ENCODE peak calls at places on chromosomes 13 and 19, in nine cellular contexts. One of them, this sample, is unnamed.

GRCh38 chr19:35643255-35644205 is 2.0 kb downstream of the ETV2 start:
- DNase-seq in activated effector memory CD4-positive, alpha-beta T cell treated with Interleukin-2 at 50 U/mL for 16 hours: peak; percentile 77
- DNase-seq in GM18507: peak; percentile 74
- DNase-seq in T-cell: peak; percentile 78
- DNase-seq in stimulated activated CD4-positive, alpha-beta T cell treated with anti-CD3 and anti-CD28 coated beads, Interleukin-1b, Interleukin-23, amount 100 ng/mL, for 1 hour: peak; percentile 51
- DNase-seq in HTR-8/SVneo: peak; percentile 92
- DNase-seq in EH: peak; percentile 79
- DNase-seq in aorta: peak; percentile 89
- DNase-seq in LHCN-M2: peak; percentile 76
- DNase-seq in this sample: peak; percentile 93

GRCh38 chr13:97339019-97339988 is 94.7 kb upstream of the RAP2A start:
- DNase-seq in activated effector memory CD4-positive, alpha-beta T cell treated with Interleukin-2 at 50 U/mL for 16 hours: no peak
- DNase-seq in GM18507: no peak
- DNase-seq in T-cell: no peak
- DNase-seq in stimulated activated CD4-positive, alpha-beta T cell treated with anti-CD3 and anti-CD28 coated beads, Interleukin-1b, Interleukin-23, amount 100 ng/mL, for 1 hour: no peak
- DNase-seq in HTR-8/SVneo: no peak
- DNase-seq in EH: peak; percentile 96
- DNase-seq in aorta: peak; percentile 68
- DNase-seq in LHCN-M2: peak; percentile 74
- DNase-seq in this sample: no peak

GRCh38 chr13:88005188-88005587 is 334.0 kb downstream of the SLITRK5 start:
- DNase-seq in activated effector memory CD4-positive, alpha-beta T cell treated with Interleukin-2 at 50 U/mL for 16 hours: no peak
- DNase-seq in GM18507: no peak
- DNase-seq in T-cell: no peak
- DNase-seq in stimulated activated CD4-positive, alpha-beta T cell treated with anti-CD3 and anti-CD28 coated beads, Interleukin-1b, Interleukin-23, amount 100 ng/mL, for 1 hour: no peak
- DNase-seq in HTR-8/SVneo: no peak
- DNase-seq in EH: no peak
- DNase-seq in aorta: no peak
- DNase-seq in LHCN-M2: no peak
- DNase-seq in this sample: no peak

GRCh38 chr19:46386996-46387712 is 26.2 kb downstream of the CCDC8 start:
- DNase-seq in activated effector memory CD4-positive, alpha-beta T cell treated with Interleukin-2 at 50 U/mL for 16 hours: no peak
- DNase-seq in GM18507: no peak
- DNase-seq in T-cell: no peak
- DNase-seq in stimulated activated CD4-positive, alpha-beta T cell treated with anti-CD3 and anti-CD28 coated beads, Interleukin-1b, Interleukin-23, amount 100 ng/mL, for 1 hour: no peak
- DNase-seq in HTR-8/SVneo: no peak
- DNase-seq in EH: no peak
- DNase-seq in aorta: no peak
- DNase-seq in LHCN-M2: no peak
- DNase-seq in this sample: no peak

GRCh38 chr13:43368003-43368402 is 344.6 kb downstream of the DNAJC15 start:
- DNase-seq in activated effector memory CD4-positive, alpha-beta T cell treated with Interleukin-2 at 50 U/mL for 16 hours: no peak
- DNase-seq in GM18507: no peak
- DNase-seq in T-cell: no peak
- DNase-seq in stimulated activated CD4-positive, alpha-beta T cell treated with anti-CD3 and anti-CD28 coated beads, Interleukin-1b, Interleukin-23, amount 100 ng/mL, for 1 hour: no peak
- DNase-seq in HTR-8/SVneo: peak; percentile 5
- DNase-seq in EH: peak; percentile 51
- DNase-seq in aorta: no peak
- DNase-seq in LHCN-M2: peak; percentile 46
- DNase-seq in this sample: peak; percentile 25

GRCh38 chr19:41906271-41906670 is 22.0 kb downstream of the ERFL start:
- DNase-seq in activated effector memory CD4-positive, alpha-beta T cell treated with Interleukin-2 at 50 U/mL for 16 hours: no peak
- DNase-seq in GM18507: no peak
- DNase-seq in T-cell: no peak
- DNase-seq in stimulated activated CD4-positive, alpha-beta T cell treated with anti-CD3 and anti-CD28 coated beads, Interleukin-1b, Interleukin-23, amount 100 ng/mL, for 1 hour: no peak
- DNase-seq in HTR-8/SVneo: no peak
- DNase-seq in EH: no peak
- DNase-seq in aorta: no peak
- DNase-seq in LHCN-M2: no peak
- DNase-seq in this sample: no peak

GRCh38 chr19:31304877-31305312 is 44.3 kb downstream of the TSHZ3 start:
- DNase-seq in activated effector memory CD4-positive, alpha-beta T cell treated with Interleukin-2 at 50 U/mL for 16 hours: no peak
- DNase-seq in GM18507: no peak
- DNase-seq in T-cell: no peak
- DNase-seq in stimulated activated CD4-positive, alpha-beta T cell treated with anti-CD3 and anti-CD28 coated beads, Interleukin-1b, Interleukin-23, amount 100 ng/mL, for 1 hour: no peak
- DNase-seq in HTR-8/SVneo: no peak
- DNase-seq in EH: peak; percentile 11
- DNase-seq in aorta: no peak
- DNase-seq in LHCN-M2: no peak
- DNase-seq in this sample: no peak

GRCh38 chr13:80339841-80340642 is 884 bp downstream of the SPRY2 start:
- DNase-seq in activated effector memory CD4-positive, alpha-beta T cell treated with Interleukin-2 at 50 U/mL for 16 hours: no peak
- DNase-seq in GM18507: no peak
- DNase-seq in T-cell: no peak
- DNase-seq in stimulated activated CD4-positive, alpha-beta T cell treated with anti-CD3 and anti-CD28 coated beads, Interleukin-1b, Interleukin-23, amount 100 ng/mL, for 1 hour: no peak
- DNase-seq in HTR-8/SVneo: no peak
- DNase-seq in EH: peak; percentile 55
- DNase-seq in aorta: peak; percentile 73
- DNase-seq in LHCN-M2: peak; percentile 45
- DNase-seq in this sample: peak; percentile 44

GRCh38 chr13:110780410-110780809 is 66.9 kb downstream of the ING1 start:
- DNase-seq in activated effector memory CD4-positive, alpha-beta T cell treated with Interleukin-2 at 50 U/mL for 16 hours: no peak
- DNase-seq in GM18507: no peak
- DNase-seq in T-cell: no peak
- DNase-seq in stimulated activated CD4-positive, alpha-beta T cell treated with anti-CD3 and anti-CD28 coated beads, Interleukin-1b, Interleukin-23, amount 100 ng/mL, for 1 hour: no peak
- DNase-seq in HTR-8/SVneo: no peak
- DNase-seq in EH: no peak
- DNase-seq in aorta: no peak
- DNase-seq in LHCN-M2: no peak
- DNase-seq in this sample: no peak

GRCh38 chr13:92270990-92271389 is 872.6 kb downstream of the GPC5 start:
- DNase-seq in activated effector memory CD4-positive, alpha-beta T cell treated with Interleukin-2 at 50 U/mL for 16 hours: no peak
- DNase-seq in GM18507: no peak
- DNase-seq in T-cell: no peak
- DNase-seq in stimulated activated CD4-positive, alpha-beta T cell treated with anti-CD3 and anti-CD28 coated beads, Interleukin-1b, Interleukin-23, amount 100 ng/mL, for 1 hour: no peak
- DNase-seq in HTR-8/SVneo: no peak
- DNase-seq in EH: no peak
- DNase-seq in aorta: no peak
- DNase-seq in LHCN-M2: no peak
- DNase-seq in this sample: no peak

GRCh38 chr13:59744747-59745394 is 418.9 kb downstream of the DIAPH3 start:
- DNase-seq in activated effector memory CD4-positive, alpha-beta T cell treated with Interleukin-2 at 50 U/mL for 16 hours: no peak
- DNase-seq in GM18507: no peak
- DNase-seq in T-cell: no peak
- DNase-seq in stimulated activated CD4-positive, alpha-beta T cell treated with anti-CD3 and anti-CD28 coated beads, Interleukin-1b, Interleukin-23, amount 100 ng/mL, for 1 hour: no peak
- DNase-seq in HTR-8/SVneo: no peak
- DNase-seq in EH: peak; percentile 20
- DNase-seq in aorta: no peak
- DNase-seq in LHCN-M2: no peak
- DNase-seq in this sample: no peak

GRCh38 chr19:12833418-12833746 is 997 bp downstream of the RTBDN start:
- DNase-seq in activated effector memory CD4-positive, alpha-beta T cell treated with Interleukin-2 at 50 U/mL for 16 hours: no peak
- DNase-seq in GM18507: no peak
- DNase-seq in T-cell: no peak
- DNase-seq in stimulated activated CD4-positive, alpha-beta T cell treated with anti-CD3 and anti-CD28 coated beads, Interleukin-1b, Interleukin-23, amount 100 ng/mL, for 1 hour: no peak
- DNase-seq in HTR-8/SVneo: peak; percentile 55
- DNase-seq in EH: no peak
- DNase-seq in aorta: no peak
- DNase-seq in LHCN-M2: no peak
- DNase-seq in this sample: no peak

GRCh38 chr19:17184381-17184841 is 30.7 kb upstream of the USE1 start:
- DNase-seq in activated effector memory CD4-positive, alpha-beta T cell treated with Interleukin-2 at 50 U/mL for 16 hours: peak; percentile 52
- DNase-seq in GM18507: no peak
- DNase-seq in T-cell: peak; percentile 59
- DNase-seq in stimulated activated CD4-positive, alpha-beta T cell treated with anti-CD3 and anti-CD28 coated beads, Interleukin-1b, Interleukin-23, amount 100 ng/mL, for 1 hour: no peak
- DNase-seq in HTR-8/SVneo: no peak
- DNase-seq in EH: no peak
- DNase-seq in aorta: no peak
- DNase-seq in LHCN-M2: no peak
- DNase-seq in this sample: no peak

GRCh38 chr19:55441319-55441691 is 1.8 kb downstream of the SHISA7 start:
- DNase-seq in activated effector memory CD4-positive, alpha-beta T cell treated with Interleukin-2 at 50 U/mL for 16 hours: no peak
- DNase-seq in GM18507: no peak
- DNase-seq in T-cell: no peak
- DNase-seq in stimulated activated CD4-positive, alpha-beta T cell treated with anti-CD3 and anti-CD28 coated beads, Interleukin-1b, Interleukin-23, amount 100 ng/mL, for 1 hour: no peak
- DNase-seq in HTR-8/SVneo: no peak
- DNase-seq in EH: no peak
- DNase-seq in aorta: no peak
- DNase-seq in LHCN-M2: no peak
- DNase-seq in this sample: no peak

GRCh38 chr19:30367001-30367400 is 5.2 kb upstream of the ZNF536 start:
- DNase-seq in activated effector memory CD4-positive, alpha-beta T cell treated with Interleukin-2 at 50 U/mL for 16 hours: no peak
- DNase-seq in GM18507: no peak
- DNase-seq in T-cell: no peak
- DNase-seq in stimulated activated CD4-positive, alpha-beta T cell treated with anti-CD3 and anti-CD28 coated beads, Interleukin-1b, Interleukin-23, amount 100 ng/mL, for 1 hour: no peak
- DNase-seq in HTR-8/SVneo: no peak
- DNase-seq in EH: no peak
- DNase-seq in aorta: no peak
- DNase-seq in LHCN-M2: no peak
- DNase-seq in this sample: no peak

GRCh38 chr13:33349314-33349995 is 63.9 kb upstream of the STARD13 start:
- DNase-seq in activated effector memory CD4-positive, alpha-beta T cell treated with Interleukin-2 at 50 U/mL for 16 hours: no peak
- DNase-seq in GM18507: no peak
- DNase-seq in T-cell: no peak
- DNase-seq in stimulated activated CD4-positive, alpha-beta T cell treated with anti-CD3 and anti-CD28 coated beads, Interleukin-1b, Interleukin-23, amount 100 ng/mL, for 1 hour: no peak
- DNase-seq in HTR-8/SVneo: peak; percentile 32
- DNase-seq in EH: peak; percentile 39
- DNase-seq in aorta: peak; percentile 61
- DNase-seq in LHCN-M2: peak; percentile 55
- DNase-seq in this sample: peak; percentile 73

GRCh38 chr19:55265173-55265572 is 6.4 kb upstream of the PPP6R1 start:
- DNase-seq in activated effector memory CD4-positive, alpha-beta T cell treated with Interleukin-2 at 50 U/mL for 16 hours: no peak
- DNase-seq in GM18507: no peak
- DNase-seq in T-cell: no peak
- DNase-seq in stimulated activated CD4-positive, alpha-beta T cell treated with anti-CD3 and anti-CD28 coated beads, Interleukin-1b, Interleukin-23, amount 100 ng/mL, for 1 hour: no peak
- DNase-seq in HTR-8/SVneo: no peak
- DNase-seq in EH: no peak
- DNase-seq in aorta: no peak
- DNase-seq in LHCN-M2: no peak
- DNase-seq in this sample: no peak

GRCh38 chr13:50635504-50635903 is 208.0 kb downstream of the DLEU7 start:
- DNase-seq in activated effector memory CD4-positive, alpha-beta T cell treated with Interleukin-2 at 50 U/mL for 16 hours: no peak
- DNase-seq in GM18507: no peak
- DNase-seq in T-cell: no peak
- DNase-seq in stimulated activated CD4-positive, alpha-beta T cell treated with anti-CD3 and anti-CD28 coated beads, Interleukin-1b, Interleukin-23, amount 100 ng/mL, for 1 hour: no peak
- DNase-seq in HTR-8/SVneo: no peak
- DNase-seq in EH: no peak
- DNase-seq in aorta: no peak
- DNase-seq in LHCN-M2: no peak
- DNase-seq in this sample: no peak

GRCh38 chr13:80957019-80957650 is 616.2 kb upstream of the SPRY2 start:
- DNase-seq in activated effector memory CD4-positive, alpha-beta T cell treated with Interleukin-2 at 50 U/mL for 16 hours: no peak
- DNase-seq in GM18507: no peak
- DNase-seq in T-cell: no peak
- DNase-seq in stimulated activated CD4-positive, alpha-beta T cell treated with anti-CD3 and anti-CD28 coated beads, Interleukin-1b, Interleukin-23, amount 100 ng/mL, for 1 hour: no peak
- DNase-seq in HTR-8/SVneo: no peak
- DNase-seq in EH: no peak
- DNase-seq in aorta: no peak
- DNase-seq in LHCN-M2: no peak
- DNase-seq in this sample: no peak

GRCh38 chr13:97258801-97259200 is 36.7 kb downstream of the MBNL2 start:
- DNase-seq in activated effector memory CD4-positive, alpha-beta T cell treated with Interleukin-2 at 50 U/mL for 16 hours: no peak
- DNase-seq in GM18507: no peak
- DNase-seq in T-cell: no peak
- DNase-seq in stimulated activated CD4-positive, alpha-beta T cell treated with anti-CD3 and anti-CD28 coated beads, Interleukin-1b, Interleukin-23, amount 100 ng/mL, for 1 hour: no peak
- DNase-seq in HTR-8/SVneo: no peak
- DNase-seq in EH: peak; percentile 87
- DNase-seq in aorta: no peak
- DNase-seq in LHCN-M2: no peak
- DNase-seq in this sample: no peak

GRCh38 chr13:48009298-48009697 is 8.2 kb upstream of the SUCLA2 start:
- DNase-seq in activated effector memory CD4-positive, alpha-beta T cell treated with Interleukin-2 at 50 U/mL for 16 hours: no peak
- DNase-seq in GM18507: no peak
- DNase-seq in T-cell: no peak
- DNase-seq in stimulated activated CD4-positive, alpha-beta T cell treated with anti-CD3 and anti-CD28 coated beads, Interleukin-1b, Interleukin-23, amount 100 ng/mL, for 1 hour: no peak
- DNase-seq in HTR-8/SVneo: peak; percentile 15
- DNase-seq in EH: peak; percentile 83
- DNase-seq in aorta: no peak
- DNase-seq in LHCN-M2: peak; percentile 76
- DNase-seq in this sample: no peak

GRCh38 chr13:59931621-59932020 is 232.1 kb downstream of the DIAPH3 start:
- DNase-seq in activated effector memory CD4-positive, alpha-beta T cell treated with Interleukin-2 at 50 U/mL for 16 hours: no peak
- DNase-seq in GM18507: no peak
- DNase-seq in T-cell: no peak
- DNase-seq in stimulated activated CD4-positive, alpha-beta T cell treated with anti-CD3 and anti-CD28 coated beads, Interleukin-1b, Interleukin-23, amount 100 ng/mL, for 1 hour: no peak
- DNase-seq in HTR-8/SVneo: no peak
- DNase-seq in EH: no peak
- DNase-seq in aorta: no peak
- DNase-seq in LHCN-M2: no peak
- DNase-seq in this sample: no peak

GRCh38 chr19:46863818-46864629 is 3.2 kb downstream of the ARHGAP35 start:
- DNase-seq in activated effector memory CD4-positive, alpha-beta T cell treated with Interleukin-2 at 50 U/mL for 16 hours: no peak
- DNase-seq in GM18507: no peak
- DNase-seq in T-cell: no peak
- DNase-seq in stimulated activated CD4-positive, alpha-beta T cell treated with anti-CD3 and anti-CD28 coated beads, Interleukin-1b, Interleukin-23, amount 100 ng/mL, for 1 hour: no peak
- DNase-seq in HTR-8/SVneo: peak; percentile 85
- DNase-seq in EH: peak; percentile 88
- DNase-seq in aorta: no peak
- DNase-seq in LHCN-M2: peak; percentile 62
- DNase-seq in this sample: peak; percentile 84

GRCh38 chr19:56252699-56253422 is 19.7 kb upstream of the EDDM13 start:
- DNase-seq in activated effector memory CD4-positive, alpha-beta T cell treated with Interleukin-2 at 50 U/mL for 16 hours: peak; percentile 33
- DNase-seq in GM18507: peak; percentile 23
- DNase-seq in T-cell: peak; percentile 47
- DNase-seq in stimulated activated CD4-positive, alpha-beta T cell treated with anti-CD3 and anti-CD28 coated beads, Interleukin-1b, Interleukin-23, amount 100 ng/mL, for 1 hour: peak; percentile 55
- DNase-seq in HTR-8/SVneo: peak; percentile 44
- DNase-seq in EH: peak; percentile 68
- DNase-seq in aorta: peak; percentile 80
- DNase-seq in LHCN-M2: peak; percentile 56
- DNase-seq in this sample: peak; percentile 71

GRCh38 chr13:50437252-50437651 is 406.2 kb downstream of the DLEU7 start:
- DNase-seq in activated effector memory CD4-positive, alpha-beta T cell treated with Interleukin-2 at 50 U/mL for 16 hours: no peak
- DNase-seq in GM18507: no peak
- DNase-seq in T-cell: no peak
- DNase-seq in stimulated activated CD4-positive, alpha-beta T cell treated with anti-CD3 and anti-CD28 coated beads, Interleukin-1b, Interleukin-23, amount 100 ng/mL, for 1 hour: no peak
- DNase-seq in HTR-8/SVneo: no peak
- DNase-seq in EH: peak; percentile 67
- DNase-seq in aorta: no peak
- DNase-seq in LHCN-M2: peak; percentile 78
- DNase-seq in this sample: no peak

GRCh38 chr13:58247080-58247479 is 615.5 kb downstream of the PCDH17 start:
- DNase-seq in activated effector memory CD4-positive, alpha-beta T cell treated with Interleukin-2 at 50 U/mL for 16 hours: no peak
- DNase-seq in GM18507: no peak
- DNase-seq in T-cell: no peak
- DNase-seq in stimulated activated CD4-positive, alpha-beta T cell treated with anti-CD3 and anti-CD28 coated beads, Interleukin-1b, Interleukin-23, amount 100 ng/mL, for 1 hour: no peak
- DNase-seq in HTR-8/SVneo: no peak
- DNase-seq in EH: no peak
- DNase-seq in aorta: no peak
- DNase-seq in LHCN-M2: no peak
- DNase-seq in this sample: no peak

GRCh38 chr13:96762876-96763275 is 231.4 kb downstream of the OXGR1 start:
- DNase-seq in activated effector memory CD4-positive, alpha-beta T cell treated with Interleukin-2 at 50 U/mL for 16 hours: no peak
- DNase-seq in GM18507: no peak
- DNase-seq in T-cell: no peak
- DNase-seq in stimulated activated CD4-positive, alpha-beta T cell treated with anti-CD3 and anti-CD28 coated beads, Interleukin-1b, Interleukin-23, amount 100 ng/mL, for 1 hour: no peak
- DNase-seq in HTR-8/SVneo: no peak
- DNase-seq in EH: no peak
- DNase-seq in aorta: no peak
- DNase-seq in LHCN-M2: no peak
- DNase-seq in this sample: no peak

GRCh38 chr19:38564981-38565685 is 52.6 kb downstream of the MAP4K1 start:
- DNase-seq in activated effector memory CD4-positive, alpha-beta T cell treated with Interleukin-2 at 50 U/mL for 16 hours: peak; percentile 10
- DNase-seq in GM18507: no peak
- DNase-seq in T-cell: no peak
- DNase-seq in stimulated activated CD4-positive, alpha-beta T cell treated with anti-CD3 and anti-CD28 coated beads, Interleukin-1b, Interleukin-23, amount 100 ng/mL, for 1 hour: no peak
- DNase-seq in HTR-8/SVneo: no peak
- DNase-seq in EH: no peak
- DNase-seq in aorta: no peak
- DNase-seq in LHCN-M2: no peak
- DNase-seq in this sample: no peak

GRCh38 chr19:37778613-37779138 is 710 bp downstream of the ZNF573 start:
- DNase-seq in activated effector memory CD4-positive, alpha-beta T cell treated with Interleukin-2 at 50 U/mL for 16 hours: no peak
- DNase-seq in GM18507: no peak
- DNase-seq in T-cell: no peak
- DNase-seq in stimulated activated CD4-positive, alpha-beta T cell treated with anti-CD3 and anti-CD28 coated beads, Interleukin-1b, Interleukin-23, amount 100 ng/mL, for 1 hour: no peak
- DNase-seq in HTR-8/SVneo: no peak
- DNase-seq in EH: peak; percentile 4
- DNase-seq in aorta: peak; percentile 48
- DNase-seq in LHCN-M2: peak; percentile 41
- DNase-seq in this sample: no peak

GRCh38 chr19:33472696-33473624 is 48.6 kb downstream of the PEPD start:
- DNase-seq in activated effector memory CD4-positive, alpha-beta T cell treated with Interleukin-2 at 50 U/mL for 16 hours: no peak
- DNase-seq in GM18507: no peak
- DNase-seq in T-cell: no peak
- DNase-seq in stimulated activated CD4-positive, alpha-beta T cell treated with anti-CD3 and anti-CD28 coated beads, Interleukin-1b, Interleukin-23, amount 100 ng/mL, for 1 hour: no peak
- DNase-seq in HTR-8/SVneo: peak; percentile 92
- DNase-seq in EH: peak; percentile 99
- DNase-seq in aorta: no peak
- DNase-seq in LHCN-M2: peak; percentile 83
- DNase-seq in this sample: no peak

GRCh38 chr19:7450243-7451223 is 38.3 kb downstream of the PEX11G start:
- DNase-seq in activated effector memory CD4-positive, alpha-beta T cell treated with Interleukin-2 at 50 U/mL for 16 hours: no peak
- DNase-seq in GM18507: no peak
- DNase-seq in T-cell: no peak
- DNase-seq in stimulated activated CD4-positive, alpha-beta T cell treated with anti-CD3 and anti-CD28 coated beads, Interleukin-1b, Interleukin-23, amount 100 ng/mL, for 1 hour: no peak
- DNase-seq in HTR-8/SVneo: no peak
- DNase-seq in EH: no peak
- DNase-seq in aorta: no peak
- DNase-seq in LHCN-M2: no peak
- DNase-seq in this sample: no peak